ENCODE peak calls at places on chromosomes 13 and 19, in six cellular contexts. D is Peyer's patch, N is IMR-90, K is K562, C is breast epithelium, U is ovary. T is an unnamed sample.

GRCh38 chr19:30459859-30460258 is 87.7 kb downstream of the ZNF536 start:
- DNase-seq in D (no peak), K (no peak), U (no peak), N (no peak), C (no peak), T (no peak)

GRCh38 chr19:685457-685931 is 9.3 kb downstream of the FSTL3 start:
- DNase-seq in N (no peak), C (no peak), U (no peak), D (no peak), K (no peak), T (no peak)

GRCh38 chr19:1154731-1155351 is 19.2 kb downstream of the SBNO2 start:
- DNase-seq in U (peak), C (peak), N (peak), K (no peak), D (peak), T (peak)

GRCh38 chr19:35621708-35622107 is 7.1 kb upstream of the RBM42 start:
- DNase-seq in C (no peak), D (no peak), K (no peak), N (no peak), U (no peak), T (no peak)

GRCh38 chr13:66348745-66349720 is 881.1 kb downstream of the PCDH9 start:
- DNase-seq in K (no peak), C (no peak), D (no peak), U (no peak), N (no peak), T (no peak)

GRCh38 chr13:109576331-109576813 is 210.0 kb downstream of the IRS2 start:
- DNase-seq in D (no peak), N (no peak), K (no peak), U (no peak), C (no peak), T (no peak)

GRCh38 chr19:898663-899062 is 5.4 kb downstream of the RNU6-9 start:
- DNase-seq in D (no peak), C (no peak), N (no peak), U (no peak), K (no peak), T (no peak)

GRCh38 chr19:54252243-54252642 is 4.8 kb downstream of the LILRB5 start:
- DNase-seq in N (no peak), U (no peak), D (no peak), C (no peak), K (no peak), T (no peak)

GRCh38 chr19:441213-441823 is 19.5 kb downstream of the SHC2 start:
- DNase-seq in D (no peak), K (no peak), C (no peak), N (no peak), U (no peak), T (no peak)

GRCh38 chr13:26067601-26068000 is 15.8 kb upstream of the SHISA2 start:
- DNase-seq in K (no peak), C (no peak), N (no peak), U (no peak), D (no peak), T (no peak)

GRCh38 chr13:90055121-90055520 is 1292.4 kb upstream of the MIR17HG start:
- DNase-seq in C (no peak), K (no peak), N (no peak), D (no peak), U (no peak), T (no peak)

DNA sequence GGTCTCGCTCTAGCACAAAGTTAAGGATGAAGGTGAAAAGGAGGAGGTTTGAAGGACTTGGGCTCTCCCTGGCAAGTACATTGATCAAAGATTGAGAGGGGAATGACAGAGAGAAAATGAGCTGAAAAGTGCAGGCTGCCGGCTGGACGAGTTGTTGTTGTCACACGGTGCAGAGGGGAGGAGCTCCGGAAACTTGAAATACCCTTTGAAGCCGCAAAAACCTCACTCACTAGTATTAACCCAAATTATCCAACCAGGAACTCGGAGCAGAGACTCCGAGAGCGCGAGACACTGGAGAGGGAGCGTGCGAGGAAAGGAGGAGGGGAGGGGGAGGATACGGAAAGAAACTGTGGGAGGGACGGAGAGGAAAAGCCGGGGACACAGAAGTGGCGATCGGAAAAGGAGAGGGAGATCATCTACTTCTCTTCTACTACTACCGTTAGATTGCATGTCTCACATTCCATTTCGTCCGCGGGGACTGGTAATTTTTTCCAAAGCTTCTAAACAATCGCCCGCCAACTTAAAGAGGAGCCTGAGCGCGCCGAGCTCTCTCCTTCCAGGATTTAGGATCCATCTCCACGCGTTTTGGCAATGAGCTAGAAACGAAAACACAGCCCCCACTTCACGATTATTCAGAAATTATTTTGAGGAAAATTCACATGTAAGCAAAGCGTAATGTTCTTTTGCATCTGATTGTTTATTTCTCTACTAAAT is at the start of gene DACH1:
- DNase-seq in K (no peak), C (no peak), U (peak), N (peak), D (peak), T (peak)
- TF ChIP-seq POLR2A in K (no peak), C (no peak), U (no peak), N (no peak), D (peak), T (peak)

GRCh38 chr19:11236324-11237301 is 2.8 kb upstream of the ANGPTL8 start:
- DNase-seq in D (no peak), K (no peak), N (no peak), C (no peak), U (no peak), T (no peak)
- TF ChIP-seq POLR2A in D (no peak), K (no peak), N (no peak), C (no peak), U (no peak), T (no peak)

GRCh38 chr19:52187407-52187806 is 2.4 kb upstream of the PPP2R1A start:
- DNase-seq in K (no peak), D (no peak), U (no peak), C (no peak), N (no peak), T (no peak)
- TF ChIP-seq POLR2A in K (no peak), D (no peak), U (no peak), C (no peak), N (no peak), T (no peak)

GRCh38 chr19:4402171-4403004 is at the start of gene CHAF1A:
- DNase-seq in C (peak), U (peak), N (peak), D (peak), K (peak), T (peak)
- TF ChIP-seq POLR2A in C (no peak), U (peak), N (peak), D (peak), K (peak), T (peak)

DNA sequence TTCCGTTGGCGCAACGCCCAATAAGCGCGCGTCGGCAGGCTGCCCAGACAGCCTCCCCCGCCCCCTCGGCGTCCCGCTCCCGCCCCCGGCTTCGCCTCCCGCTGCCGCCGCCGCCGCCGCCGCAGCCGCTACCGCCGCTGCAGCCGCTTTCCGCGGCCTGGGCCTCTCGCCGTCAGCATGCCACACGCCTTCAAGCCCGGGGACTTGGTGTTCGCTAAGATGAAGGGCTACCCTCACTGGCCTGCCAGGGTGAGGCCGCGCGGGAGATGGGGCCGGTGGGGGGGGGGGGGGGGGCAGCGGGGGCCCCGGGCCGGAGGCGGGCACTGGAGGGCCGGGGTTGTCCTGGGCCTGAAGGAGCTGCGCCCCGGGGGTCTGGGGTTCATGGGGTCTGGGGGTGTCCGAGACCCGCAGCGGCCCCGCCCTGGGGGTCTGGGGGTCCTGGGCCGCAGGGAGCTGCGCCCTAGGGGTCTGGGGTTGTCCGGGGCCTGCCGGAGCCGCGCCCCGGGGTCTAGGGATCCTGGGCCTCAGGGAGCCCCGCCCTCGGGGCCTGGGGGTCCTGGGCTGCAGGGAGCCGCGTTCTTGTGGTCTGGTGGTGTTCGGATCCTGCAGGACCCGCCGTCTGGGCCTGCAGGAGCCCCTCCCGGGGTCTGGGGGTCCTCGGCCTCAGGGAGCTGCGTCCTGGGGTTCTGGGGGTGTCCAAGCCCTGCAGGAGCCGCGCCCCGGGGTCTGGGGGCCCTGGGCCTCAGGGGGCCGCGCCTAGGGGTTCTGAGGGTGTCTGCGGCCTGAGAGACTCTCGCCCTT is at the start of gene HDGFL2:
- DNase-seq in U (peak), D (peak), K (no peak), N (no peak), C (no peak), T (no peak)
- TF ChIP-seq POLR2A in U (no peak), D (no peak), K (no peak), N (no peak), C (no peak), T (no peak)

DNA sequence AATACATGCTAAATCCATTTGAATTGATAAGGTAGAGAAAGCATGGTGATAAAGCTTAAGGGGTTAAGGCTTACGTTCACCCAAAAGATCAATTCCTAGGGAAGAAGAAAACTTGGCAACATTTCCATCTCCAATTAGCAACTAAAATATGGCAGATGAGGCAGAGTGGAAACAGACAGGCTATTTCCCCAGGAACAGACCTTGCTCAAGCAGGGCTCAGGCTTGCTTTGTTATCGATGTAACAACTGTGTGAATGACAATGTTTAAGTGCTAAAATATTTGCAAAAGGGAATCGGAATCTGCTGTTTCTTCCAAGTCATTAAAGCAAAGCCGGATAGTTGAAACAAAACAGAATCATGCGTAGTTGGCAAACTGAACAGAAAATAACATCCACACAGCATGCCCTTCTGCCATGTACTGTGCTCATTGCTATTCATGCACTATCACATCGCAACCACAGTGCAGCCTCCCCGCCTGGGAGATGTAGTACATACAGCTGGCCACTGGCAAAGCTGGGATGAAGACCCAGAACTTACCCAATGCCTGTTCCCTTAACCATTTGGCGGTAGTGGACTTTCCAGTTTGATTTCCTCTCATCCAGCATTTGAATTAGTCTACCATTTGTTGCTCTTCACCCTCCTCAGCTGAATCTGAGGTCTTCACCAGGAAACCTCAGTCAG is 799.1 kb downstream of the DIAPH3 start:
- DNase-seq in K (no peak), C (no peak), D (no peak), N (no peak), U (no peak), T (no peak)
- TF ChIP-seq POLR2A in K (no peak), C (no peak), D (no peak), N (no peak), U (no peak), T (no peak)

GRCh38 chr19:13154241-13154778 is 4.1 kb downstream of the IER2 start:
- DNase-seq in D (peak), U (peak), K (peak), N (peak), C (peak), T (peak)
- TF ChIP-seq POLR2A in D (peak), U (peak), K (peak), N (peak), C (peak), T (peak)

DNA sequence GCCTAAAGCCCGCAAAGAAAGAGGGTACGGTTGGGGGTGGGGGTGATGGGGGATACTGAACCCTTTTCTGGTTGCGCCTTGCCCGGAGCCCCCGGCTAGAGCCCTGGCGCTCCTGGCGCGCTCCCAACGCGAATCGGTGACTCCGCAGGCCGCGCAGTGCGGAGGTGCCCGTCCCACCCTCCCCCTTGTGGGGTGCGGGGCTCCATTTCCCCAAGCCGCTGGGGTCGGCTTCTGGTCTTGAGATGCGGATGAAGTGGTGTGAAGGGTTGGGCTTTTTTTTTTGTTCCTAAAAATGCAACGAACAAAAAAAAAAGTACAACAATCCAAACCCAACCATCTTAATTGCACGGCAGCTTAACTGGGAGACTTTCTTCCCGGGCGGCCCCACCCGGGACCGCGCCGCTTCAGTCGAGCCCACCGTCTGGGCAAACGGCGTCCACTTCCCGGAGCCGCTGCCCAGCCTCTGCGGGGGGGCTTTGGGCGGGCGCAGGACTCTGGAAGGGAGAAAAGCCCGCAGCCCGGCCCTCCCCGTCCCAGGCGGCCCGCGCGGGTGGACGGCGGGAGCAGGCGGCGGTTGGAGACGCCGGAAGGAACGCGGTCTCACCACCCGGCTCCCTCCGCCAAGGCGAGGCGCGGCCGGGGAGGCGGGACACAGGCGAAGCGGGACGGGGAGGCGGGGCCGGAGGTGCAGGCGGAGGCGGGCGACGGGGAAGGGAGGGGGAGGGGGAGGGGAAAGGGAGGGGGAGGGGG is 501 bp upstream of the TRIM13 start:
- DNase-seq in D (peak), N (peak), C (peak), U (peak), K (peak), T (peak)
- TF ChIP-seq POLR2A in D (peak), N (peak), C (peak), U (peak), K (peak), T (peak)

GRCh38 chr13:46527237-46527636 is 25.7 kb upstream of the LRCH1 start:
- DNase-seq in C (no peak), K (no peak), U (no peak), N (no peak), D (no peak), T (no peak)

GRCh38 chr13:46530084-46530935 is 22.7 kb upstream of the LRCH1 start:
- DNase-seq in U (no peak), C (no peak), N (peak), D (no peak), K (no peak), T (no peak)

GRCh38 chr13:46526763-46527162 is 26.2 kb upstream of the LRCH1 start:
- DNase-seq in D (no peak), C (no peak), K (no peak), N (no peak), U (no peak), T (no peak)

GRCh38 chr13:46531953-46532352 is 21.0 kb upstream of the LRCH1 start:
- DNase-seq in D (no peak), K (peak), C (no peak), U (no peak), N (no peak), T (no peak)

GRCh38 chr13:46529509-46529908 is 23.5 kb upstream of the LRCH1 start:
- DNase-seq in K (no peak), N (no peak), D (no peak), C (no peak), U (no peak), T (no peak)
- TF ChIP-seq POLR2A in K (no peak), N (no peak), D (no peak), C (no peak), U (no peak), T (no peak)

T was measured in uterus.